ENCODE peak calls at places on chromosome 6, in four cellular contexts. Y is upper lobe of left lung, N is epithelial cell of proximal tubule, E is HL-60. R is an unnamed sample.

GRCh38 chr6:40957616-40958492 is 81.2 kb downstream of the UNC5CL start:
- DNase-seq in Y (no peak), N (peak; percentile 97), E (no peak), R (no peak)

GRCh38 chr6:3385660-3386151 is 71.1 kb downstream of the SLC22A23 start:
- DNase-seq in Y (no peak), N (no peak), E (no peak), R (no peak)

GRCh38 chr6:116530436-116530835 is 15.0 kb downstream of the TRAPPC3L start:
- DNase-seq in Y (no peak), N (no peak), E (no peak), R (no peak)

GRCh38 chr6:91669154-91669903 is 1082.5 kb upstream of the MAP3K7 start:
- DNase-seq in Y (no peak), N (no peak), E (no peak), R (no peak)

GRCh38 chr6:168179702-168180382 is 100.8 kb upstream of the FRMD1 start:
- DNase-seq in Y (no peak), N (no peak), E (no peak), R (peak; percentile 22)

GRCh38 chr6:121187833-121188200 is 146.5 kb downstream of the TBC1D32 start:
- DNase-seq in Y (no peak), N (no peak), E (no peak), R (no peak)

GRCh38 chr6:76764057-76764456 is 691.6 kb upstream of the IMPG1 start:
- DNase-seq in Y (no peak), N (no peak), E (no peak), R (no peak)

GRCh38 chr6:3500262-3501001 is 43.6 kb upstream of the SLC22A23 start:
- DNase-seq in Y (no peak), N (no peak), E (no peak), R (no peak)

GRCh38 chr6:85126448-85127178 is 323.3 kb upstream of the NT5E start:
- DNase-seq in Y (peak; percentile 26), N (no peak), E (no peak), R (peak; percentile 62)

GRCh38 chr6:159887146-159887545 is 3.6 kb upstream of the MAS1 start:
- DNase-seq in Y (no peak), N (no peak), E (no peak), R (no peak)

GRCh38 chr6:9482030-9482731 is 932.7 kb downstream of the TFAP2A start:
- DNase-seq in Y (no peak), N (peak; percentile 88), E (no peak), R (no peak)

GRCh38 chr6:127346512-127346911 is 3.1 kb upstream of the ECHDC1 start:
- DNase-seq in Y (no peak), N (no peak), E (no peak), R (no peak)

GRCh38 chr6:71346034-71346680 is 57.5 kb downstream of the OGFRL1 start:
- DNase-seq in Y (no peak), N (no peak), E (no peak), R (no peak)

GRCh38 chr6:71349395-71349794 is 60.8 kb downstream of the OGFRL1 start:
- DNase-seq in Y (no peak), N (no peak), E (peak; percentile 5), R (no peak)

GRCh38 chr6:71351190-71351589 is 62.6 kb downstream of the OGFRL1 start:
- DNase-seq in Y (no peak), N (no peak), E (no peak), R (no peak)

GRCh38 chr6:71347119-71347518 is 58.5 kb downstream of the OGFRL1 start:
- DNase-seq in Y (peak; percentile 37), N (no peak), E (no peak), R (no peak)

GRCh38 chr6:71349976-71350615 is 61.5 kb downstream of the OGFRL1 start:
- DNase-seq in Y (no peak), N (no peak), E (no peak), R (no peak)
- TF ChIP-seq CTCF in Y (no peak), N (no peak), E (no peak), R (no peak)

GRCh38 chr6:37702314-37702713 is 4.6 kb upstream of the MDGA1 start:
- DNase-seq in Y (no peak), N (no peak), E (no peak), R (no peak)

GRCh38 chr6:37704923-37705238 is 7.2 kb upstream of the MDGA1 start:
- DNase-seq in Y (no peak), N (no peak), E (no peak), R (no peak)

GRCh38 chr6:37704066-37704465 is 6.4 kb upstream of the MDGA1 start:
- DNase-seq in Y (no peak), N (no peak), E (no peak), R (no peak)

GRCh38 chr6:37706749-37707148 is 9.1 kb upstream of the MDGA1 start:
- DNase-seq in Y (no peak), N (no peak), E (no peak), R (no peak)

DNA sequence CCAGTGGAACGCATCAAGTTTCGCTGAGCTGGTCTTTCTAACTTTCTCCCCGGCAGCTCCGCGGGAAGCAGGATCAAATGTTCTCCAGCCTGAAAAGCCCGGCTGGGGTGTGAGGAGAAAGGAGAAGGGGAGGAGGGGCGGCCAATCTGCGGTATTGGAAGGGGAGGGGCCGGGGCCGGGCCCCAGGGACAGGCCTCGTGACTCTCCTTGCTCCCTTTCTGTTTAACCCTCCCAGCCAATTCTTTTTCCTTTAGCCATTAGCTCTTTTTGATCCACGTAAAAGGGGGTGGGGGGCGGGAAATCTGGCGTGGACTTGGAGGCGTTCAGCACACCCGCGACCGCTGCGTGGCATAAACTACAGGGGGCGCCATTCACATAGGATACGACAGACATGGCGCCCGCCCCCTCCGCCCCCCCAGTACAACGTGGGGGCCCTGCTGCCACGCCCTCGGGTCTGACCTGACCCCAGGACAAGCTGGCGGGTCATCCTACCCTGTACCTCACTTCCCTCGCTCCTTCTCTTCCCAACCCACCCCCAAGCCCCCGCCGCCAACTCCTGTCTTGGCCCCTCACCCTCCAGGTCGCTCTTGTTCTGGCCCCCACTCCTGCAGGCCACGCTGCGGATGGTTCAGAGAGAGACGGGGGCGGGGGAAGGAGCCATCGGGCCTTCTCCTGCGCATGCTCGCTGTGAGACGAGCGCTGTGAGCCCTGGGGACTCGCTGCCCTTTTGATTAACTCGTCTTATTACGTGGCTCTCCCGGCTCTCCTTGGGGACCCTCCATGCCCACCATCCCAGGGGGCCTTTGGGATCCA is 7.8 kb upstream of the MDGA1 start:
- DNase-seq in Y (peak; percentile 60), N (no peak), E (no peak), R (peak; percentile 80)
- TF ChIP-seq CTCF in Y (peak; percentile 60), N (peak; percentile 67), E (no peak), R (peak; percentile 79)

GRCh38 chr6:99151634-99152344 is 197.7 kb downstream of the FAXC start:
- DNase-seq in Y (peak; percentile 27), N (peak; percentile 27), E (no peak), R (peak; percentile 56)
- TF ChIP-seq CTCF in Y (peak; percentile 29), N (peak; percentile 85), E (peak; percentile 64), R (peak; percentile 48)

GRCh38 chr6:35568967-35569606 is 56.4 kb upstream of the TULP1 start:
- DNase-seq in Y (peak; percentile 35), N (no peak), E (no peak), R (no peak)
- TF ChIP-seq CTCF in Y (no peak), N (peak; percentile 67), E (peak; percentile 11), R (no peak)

DNA sequence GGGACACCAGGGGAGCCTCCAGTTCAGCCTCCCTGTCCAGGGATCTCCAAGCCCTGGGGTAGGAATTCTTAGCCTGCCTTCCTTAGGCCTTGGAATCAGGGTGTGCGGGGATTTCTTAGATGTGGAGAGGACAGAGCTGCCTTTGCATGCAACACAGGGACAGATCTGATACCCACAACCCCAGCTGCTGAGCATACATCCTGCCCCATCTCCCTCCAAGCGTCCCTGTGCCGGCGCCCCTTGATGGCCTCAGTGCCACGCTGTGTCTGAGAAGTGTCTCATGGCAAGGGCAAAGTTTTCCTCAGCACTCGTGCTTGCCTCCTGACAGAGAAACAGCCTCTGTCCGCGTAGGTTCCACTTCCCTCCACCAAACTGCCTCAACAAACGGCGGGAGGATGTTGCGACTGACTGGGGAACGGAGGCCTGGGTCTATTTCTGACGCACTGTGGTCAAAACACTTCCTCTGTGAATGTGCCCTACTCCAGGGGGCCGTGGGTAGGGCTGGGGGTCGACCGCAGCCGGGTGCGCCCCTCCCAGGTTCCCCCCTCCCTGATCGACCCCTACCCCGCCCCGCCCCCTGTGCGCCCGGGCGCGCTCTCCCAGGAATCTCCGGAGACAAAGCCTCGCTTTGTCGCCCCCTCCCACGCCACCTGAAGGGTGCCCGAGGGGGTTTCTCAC is 950 bp downstream of the MICAL1 start:
- DNase-seq in Y (peak; percentile 77), N (no peak), E (peak; percentile 40), R (no peak)
- TF ChIP-seq CTCF in Y (no peak), N (no peak), E (no peak), R (no peak)